ENCODE peak calls at places on chromosomes 3 and 15, in six cellular contexts. P is body of pancreas, M is H1, R is IMR-90, G is spleen, C is testis. H is an unnamed sample.

GRCh38 chr15:64865998-64866520 is 24.3 kb downstream of the PLEKHO2 start:
- DNase-seq in G (no peak), P (no peak), C (no peak), M (no peak), R (peak; percentile 98), H (no peak)

GRCh38 chr3:50671331-50671730 is 3.4 kb upstream of the DOCK3 start:
- DNase-seq in P (no peak), C (no peak), G (no peak), R (peak; percentile 74), M (no peak), H (no peak)

GRCh38 chr15:32786906-32787305 is 69.1 kb downstream of the GREM1 start:
- DNase-seq in M (no peak), R (no peak), C (no peak), G (no peak), P (no peak), H (no peak)

GRCh38 chr3:42120866-42121265 is 29.7 kb downstream of the TRAK1 start:
- DNase-seq in P (no peak), C (no peak), G (no peak), R (peak; percentile 33), M (no peak), H (no peak)

GRCh38 chr3:197511130-197511529 is 44.6 kb downstream of the BDH1 start:
- DNase-seq in R (peak; percentile 63), C (no peak), P (no peak), M (no peak), G (no peak), H (no peak)

GRCh38 chr3:62097121-62097520 is 276.2 kb downstream of the FEZF2 start:
- DNase-seq in G (no peak), M (no peak), C (peak; percentile 63), P (no peak), R (no peak), H (peak; percentile 67)

GRCh38 chr3:176354843-176355242 is 842.4 kb downstream of the TBL1XR1 start:
- DNase-seq in P (no peak), R (no peak), C (no peak), M (no peak), G (no peak), H (no peak)

GRCh38 chr15:60363903-60364302 is 33.9 kb downstream of the ANXA2 start:
- DNase-seq in P (no peak), M (no peak), G (no peak), C (no peak), R (no peak), H (no peak)

GRCh38 chr3:11162401-11163345 is 8.4 kb downstream of the HRH1 start:
- DNase-seq in C (no peak), P (no peak), G (peak; percentile 29), M (no peak), R (no peak), H (peak; percentile 45)

GRCh38 chr3:167691366-167691765 is 37.6 kb upstream of the WDR49 start:
- DNase-seq in G (no peak), P (no peak), C (no peak), M (no peak), R (no peak), H (no peak)

GRCh38 chr3:121985841-121986240 is 36.2 kb downstream of the ILDR1 start:
- DNase-seq in C (no peak), G (no peak), M (no peak), R (no peak), P (no peak), H (no peak)

GRCh38 chr3:13013994-13014754 is 59.1 kb downstream of the IQSEC1 start:
- DNase-seq in R (no peak), C (no peak), G (peak; percentile 85), M (no peak), P (no peak), H (peak; percentile 59)

GRCh38 chr15:77869021-77869895 is 208.3 kb downstream of the TBC1D2B start:
- DNase-seq in G (peak; percentile 46), M (no peak), R (no peak), C (no peak), P (peak; percentile 4), H (peak; percentile 50)

GRCh38 chr3:63864008-63864871 is 573 bp downstream of the ATXN7 start:
- DNase-seq in C (peak; percentile 60), R (no peak), G (peak; percentile 90), M (no peak), P (peak; percentile 63), H (no peak)

GRCh38 chr3:36697397-36698001 is 66.9 kb downstream of the DCLK3 start:
- DNase-seq in G (no peak), R (no peak), P (no peak), C (no peak), M (no peak), H (no peak)

GRCh38 chr15:100873029-100873677 is 6.5 kb upstream of the ALDH1A3 start:
- DNase-seq in C (peak; percentile 87), P (peak; percentile 85), M (peak; percentile 74), G (no peak), R (peak; percentile 87), H (peak; percentile 85)

GRCh38 chr15:84752700-84753099 is 4.3 kb downstream of the ZNF592 start:
- DNase-seq in M (no peak), R (peak; percentile 50), P (no peak), C (no peak), G (no peak), H (no peak)

GRCh38 chr3:174844746-174845145 is 14.4 kb upstream of the NAALADL2 start:
- DNase-seq in R (no peak), G (no peak), M (no peak), P (no peak), C (no peak), H (no peak)

GRCh38 chr15:52288986-52289385 is 6.6 kb downstream of the MYO5C start:
- DNase-seq in R (no peak), C (no peak), P (no peak), M (no peak), G (no peak), H (no peak)

GRCh38 chr3:109384164-109384563 is 46.8 kb upstream of the DPPA4 start:
- DNase-seq in R (no peak), P (no peak), M (no peak), G (no peak), C (no peak), H (no peak)

GRCh38 chr15:49301562-49301961 is 121.5 kb upstream of the FGF7 start:
- DNase-seq in M (no peak), C (no peak), P (no peak), G (no peak), R (peak; percentile 50), H (no peak)

GRCh38 chr3:66304293-66304692 is 83.5 kb downstream of the SLC25A26 start:
- DNase-seq in C (no peak), G (no peak), M (no peak), R (no peak), P (no peak), H (no peak)

GRCh38 chr15:66233487-66234415 is 19.8 kb downstream of the MEGF11 start:
- DNase-seq in R (no peak), C (no peak), G (peak; percentile 38), M (peak; percentile 85), P (no peak), H (no peak)

GRCh38 chr15:74203914-74204431 is 1.4 kb upstream of the STRA6 start:
- DNase-seq in P (no peak), M (no peak), G (no peak), C (peak; percentile 73), R (peak; percentile 80), H (no peak)

GRCh38 chr15:77816983-77817382 is 184.3 kb upstream of the LINGO1 start:
- DNase-seq in M (no peak), P (no peak), G (no peak), C (no peak), R (no peak), H (no peak)

GRCh38 chr3:173584093-173584833 is 186.7 kb downstream of the NLGN1 start:
- DNase-seq in M (peak; percentile 76), C (peak; percentile 45), P (peak; percentile 40), R (peak; percentile 44), G (no peak), H (no peak)

DNA sequence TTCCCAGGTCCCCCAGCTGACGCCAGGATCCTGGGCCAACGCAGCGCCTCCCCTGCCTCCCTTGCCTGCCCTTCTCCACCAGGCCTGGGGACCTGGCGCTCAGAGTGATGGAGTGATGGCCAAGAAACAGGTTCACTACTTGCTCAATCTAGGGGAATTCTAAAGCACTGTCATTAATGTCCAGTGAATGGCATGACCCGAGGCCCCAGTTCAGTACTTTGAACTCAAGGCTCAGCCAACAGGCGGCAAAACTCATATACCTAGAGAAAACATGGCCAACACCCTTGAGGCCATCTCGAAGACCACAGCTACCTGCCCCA is 24.0 kb downstream of the KLHL25 start:
- DNase-seq in R (no peak), G (no peak), C (no peak), P (no peak), M (no peak), H (no peak)
- TF ChIP-seq POLR2A in R (no peak), G (no peak), C (no peak), P (no peak), M (no peak), H (no peak)

GRCh38 chr15:63598467-63599400 is 1.5 kb downstream of the FBXL22 start:
- DNase-seq in C (no peak), P (no peak), M (no peak), R (no peak), G (no peak), H (peak; percentile 89)
- H3K27ac ChIP-seq in C (peak overlapping the region; percentile 53), P (peak overlapping the region; percentile 94), M (no peak overlapping the region), R (no peak overlapping the region), G (peak overlapping the region; percentile 91), H (peak overlapping the region; percentile 92)

DNA sequence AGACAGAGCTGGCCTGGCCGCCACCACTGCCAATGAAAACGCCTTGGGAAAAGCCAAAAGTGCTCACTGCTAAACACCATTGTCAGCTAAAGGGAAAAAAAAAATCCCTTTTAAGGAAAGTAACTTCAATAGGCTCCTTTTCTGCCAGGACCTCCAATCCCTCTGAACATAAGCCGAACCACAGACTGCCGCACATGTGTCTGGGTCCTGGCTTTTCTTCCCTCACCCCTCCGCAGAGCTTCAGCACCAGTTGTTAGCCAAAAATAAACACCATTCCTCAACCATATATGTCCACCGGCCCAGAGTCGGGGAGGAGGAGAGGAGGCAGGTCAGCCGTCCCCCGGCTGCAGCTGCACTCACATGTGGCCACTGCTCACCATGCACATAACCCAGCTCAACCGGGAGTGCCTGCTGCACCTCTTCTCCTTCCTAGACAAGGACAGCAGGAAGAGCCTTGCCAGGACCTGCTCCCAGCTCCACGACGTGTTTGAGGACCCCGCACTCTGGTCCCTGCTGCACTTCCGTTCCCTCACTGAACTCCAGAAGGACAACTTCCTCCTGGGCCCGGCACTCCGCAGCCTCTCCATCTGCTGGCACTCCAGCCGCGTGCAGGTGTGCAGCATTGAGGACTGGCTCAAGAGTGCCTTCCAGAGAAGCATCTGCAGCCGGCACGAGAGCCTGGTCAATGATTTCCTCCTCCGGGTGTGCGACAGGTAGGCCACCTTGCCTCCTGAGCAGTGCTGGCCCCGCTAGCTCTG is at the start of gene FBXL22:
- DNase-seq in G (no peak), R (peak; percentile 84), P (peak; percentile 43), C (peak; percentile 63), M (no peak), H (peak; percentile 90)
- H3K4me3 ChIP-seq in G (no peak within 1 kb of the TSS), R (no peak within 1 kb of the TSS), P (no peak within 1 kb of the TSS), C (peak within 1 kb of the TSS; percentile 29), M (no peak within 1 kb of the TSS), H (peak within 1 kb of the TSS; percentile 68)

DNA sequence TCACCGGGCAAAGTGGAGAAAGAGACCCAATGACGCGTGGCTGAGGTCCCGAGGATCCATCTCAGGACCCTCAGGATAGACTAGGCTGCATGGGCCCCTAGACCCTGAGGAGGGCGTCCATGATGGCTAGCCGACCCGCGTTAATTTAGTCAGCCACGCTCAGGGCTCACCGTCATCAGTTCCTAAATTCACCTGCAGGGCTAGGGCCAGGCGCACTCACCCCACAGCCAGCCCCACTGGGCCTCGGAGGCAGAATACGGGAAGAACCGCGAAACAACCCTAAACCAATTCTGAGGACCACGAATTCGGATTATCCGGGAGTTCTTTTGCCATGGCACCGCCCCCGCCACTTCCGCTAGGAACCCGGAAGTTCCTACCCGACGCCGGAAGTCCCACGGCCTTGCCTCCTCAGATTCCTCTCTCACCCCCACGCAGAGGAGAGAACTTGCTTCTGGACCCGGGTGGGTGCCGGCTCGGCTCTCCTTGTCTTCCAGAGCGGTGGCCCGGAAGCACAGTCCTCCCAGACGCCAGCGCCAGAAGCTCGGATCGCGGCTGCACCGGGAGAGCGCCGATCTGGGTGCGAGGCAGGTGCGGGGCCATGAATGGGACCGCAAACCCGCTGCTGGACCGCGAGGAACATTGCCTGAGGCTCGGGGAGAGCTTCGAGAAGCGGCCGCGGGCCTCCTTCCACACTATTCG is at the start of the genes EAF1 and METTL6:
- DNase-seq in R (peak; percentile 74), M (peak; percentile 87), C (peak; percentile 92), P (peak; percentile 84), G (peak; percentile 95), H (peak; percentile 86)
- TF ChIP-seq POLR2A in R (peak; percentile 75), M (peak; percentile 25), C (no peak), P (no peak), G (no peak), H (no peak)